ENCODE peak calls at places on chromosome 18, in nine cellular contexts. B is activated CD4-positive, alpha-beta T cell treated with anti-CD3 and anti-CD28 coated beads, Interleukin-2, amount 50 U/mL, for 24 hours; Q is WERI-Rb-1; C is osteocyte; S is lower lobe of right lung; D is kidney; G is caudate nucleus; W is NCI-H2081; P is K562. J is an unnamed sample.

GRCh38 chr18:27845897-27846296 is 331.0 kb downstream of the CDH2 start:
- DNase-seq in B (no peak), Q (no peak), C (no peak), S (no peak), D (no peak), G (no peak), W (no peak), P (no peak), J (no peak)

GRCh38 chr18:23743733-23744333 is 54.6 kb downstream of the LAMA3 start:
- DNase-seq in B (no peak), Q (no peak), C (no peak), S (no peak), D (no peak), G (no peak), W (no peak), P (no peak), J (no peak)

GRCh38 chr18:42338683-42339082 is 383.6 kb downstream of the PIK3C3 start:
- DNase-seq in B (no peak), Q (no peak), C (no peak), S (no peak), D (no peak), G (no peak), W (no peak), P (no peak), J (no peak)

GRCh38 chr18:61587865-61588264 is 254.6 kb downstream of the CDH20 start:
- DNase-seq in B (no peak), Q (no peak), C (no peak), S (no peak), D (no peak), G (no peak), W (no peak), P (no peak), J (no peak)

GRCh38 chr18:56210466-56210865 is 427.9 kb downstream of the TXNL1 start:
- DNase-seq in B (no peak), Q (peak), C (no peak), S (no peak), D (no peak), G (no peak), W (no peak), P (no peak), J (no peak)

GRCh38 chr18:37440206-37440605 is 125.4 kb downstream of the CELF4 start:
- DNase-seq in B (no peak), Q (no peak), C (no peak), S (no peak), D (no peak), G (no peak), W (no peak), P (no peak), J (no peak)

GRCh38 chr18:51278045-51278649 is 80.7 kb upstream of the MEX3C start:
- DNase-seq in B (peak), Q (peak), C (no peak), S (no peak), D (no peak), G (peak), W (peak), P (peak), J (no peak)

GRCh38 chr18:31943895-31944816 is 1.2 kb upstream of the TRAPPC8 start:
- DNase-seq in B (no peak), Q (no peak), C (no peak), S (no peak), D (no peak), G (no peak), W (no peak), P (peak), J (no peak)

GRCh38 chr18:21369146-21369545 is 127.1 kb downstream of the GREB1L start:
- DNase-seq in B (no peak), Q (no peak), C (no peak), S (no peak), D (no peak), G (no peak), W (no peak), P (no peak), J (no peak)

GRCh38 chr18:22705328-22705727 is 227.8 kb upstream of the RBBP8 start:
- DNase-seq in B (no peak), Q (no peak), C (no peak), S (no peak), D (no peak), G (no peak), W (no peak), P (no peak), J (no peak)

GRCh38 chr18:42477261-42477660 is 522.2 kb downstream of the PIK3C3 start:
- DNase-seq in B (no peak), Q (no peak), C (no peak), S (no peak), D (no peak), G (no peak), W (no peak), P (no peak), J (no peak)

GRCh38 chr18:8140841-8141501 is 468.3 kb upstream of the RAB12 start:
- DNase-seq in B (no peak), Q (no peak), C (no peak), S (no peak), D (no peak), G (no peak), W (no peak), P (peak), J (no peak)

GRCh38 chr18:2881088-2881487 is 34.3 kb downstream of the EMILIN2 start:
- DNase-seq in B (no peak), Q (no peak), C (peak), S (no peak), D (no peak), G (no peak), W (no peak), P (no peak), J (no peak)

GRCh38 chr18:61368001-61368400 is 34.8 kb downstream of the CDH20 start:
- DNase-seq in B (no peak), Q (peak), C (no peak), S (no peak), D (no peak), G (no peak), W (no peak), P (no peak), J (no peak)

GRCh38 chr18:79507076-79507545 is 111.4 kb downstream of the NFATC1 start:
- DNase-seq in B (no peak), Q (no peak), C (peak), S (peak), D (peak), G (no peak), W (no peak), P (peak), J (no peak)

GRCh38 chr18:43134876-43135275 is 19.4 kb upstream of the RIT2 start:
- DNase-seq in B (no peak), Q (no peak), C (no peak), S (no peak), D (no peak), G (no peak), W (no peak), P (no peak), J (no peak)

GRCh38 chr18:8989855-8990254 is 112.6 kb upstream of the NDUFV2 start:
- DNase-seq in B (no peak), Q (peak), C (no peak), S (no peak), D (no peak), G (no peak), W (no peak), P (no peak), J (no peak)

GRCh38 chr18:23401400-23402347 is 51.4 kb upstream of the RIOK3 start:
- DNase-seq in B (no peak), Q (peak), C (no peak), S (peak), D (peak), G (no peak), W (no peak), P (no peak), J (no peak)

GRCh38 chr18:10588975-10589374 is 63.1 kb downstream of the NAPG start:
- DNase-seq in B (no peak), Q (no peak), C (no peak), S (no peak), D (no peak), G (no peak), W (peak), P (peak), J (no peak)

GRCh38 chr18:66607632-66608031 is 3.7 kb upstream of the CDH19 start:
- DNase-seq in B (no peak), Q (no peak), C (no peak), S (no peak), D (no peak), G (no peak), W (no peak), P (no peak), J (no peak)

GRCh38 chr18:74331404-74331803 is 15.8 kb downstream of the C18orf63 start:
- DNase-seq in B (no peak), Q (no peak), C (no peak), S (no peak), D (no peak), G (no peak), W (no peak), P (no peak), J (no peak)

GRCh38 chr18:71105078-71105819 is 816.4 kb downstream of the SOCS6 start:
- DNase-seq in B (no peak), Q (no peak), C (no peak), S (no peak), D (no peak), G (no peak), W (no peak), P (no peak), J (no peak)

GRCh38 chr18:5710235-5710634 is 166.4 kb upstream of the EPB41L3 start:
- DNase-seq in B (no peak), Q (no peak), C (no peak), S (no peak), D (no peak), G (no peak), W (no peak), P (no peak), J (no peak)

GRCh38 chr18:63953811-63954210 is 4.7 kb downstream of the HMSD start:
- DNase-seq in B (no peak), Q (no peak), C (no peak), S (no peak), D (no peak), G (no peak), W (no peak), P (no peak), J (no peak)

GRCh38 chr18:58762781-58763171 is 91.5 kb downstream of the MALT1 start:
- DNase-seq in B (no peak), Q (no peak), C (peak), S (no peak), D (no peak), G (no peak), W (no peak), P (no peak), J (no peak)

GRCh38 chr18:887716-888115 is 17.0 kb upstream of the ADCYAP1 start:
- DNase-seq in B (no peak), Q (no peak), C (no peak), S (no peak), D (no peak), G (no peak), W (no peak), P (no peak), J (no peak)

GRCh38 chr18:50044402-50044801 is 150.5 kb downstream of the MYO5B start:
- DNase-seq in B (no peak), Q (peak), C (no peak), S (no peak), D (no peak), G (no peak), W (no peak), P (peak), J (no peak)

GRCh38 chr18:62128157-62128556 is 58.7 kb downstream of the PIGN start:
- DNase-seq in B (no peak), Q (no peak), C (no peak), S (no peak), D (no peak), G (no peak), W (no peak), P (no peak), J (no peak)

GRCh38 chr18:61290616-61291015 is 42.6 kb upstream of the CDH20 start:
- DNase-seq in B (no peak), Q (no peak), C (no peak), S (no peak), D (no peak), G (no peak), W (no peak), P (no peak), J (no peak)

GRCh38 chr18:42275138-42275535 is 320.1 kb downstream of the PIK3C3 start:
- DNase-seq in B (no peak), Q (no peak), C (no peak), S (no peak), D (no peak), G (no peak), W (no peak), P (no peak), J (no peak)

GRCh38 chr18:23238152-23238531 is 102.9 kb downstream of the CABLES1 start:
- DNase-seq in B (no peak), Q (no peak), C (no peak), S (no peak), D (no peak), G (no peak), W (no peak), P (no peak), J (no peak)